ENCODE peak calls at places on chromosome X, in six cellular contexts. U, T, L, V, B and A are unnamed samples.

GRCh38 chrX:41350976-41351569 is 17.1 kb downstream of the DDX3X start:
- DNase-seq in U (no peak), T (peak), L (no peak), V (no peak), B (no peak), A (no peak)

GRCh38 chrX:112614640-112615039 is 65.1 kb downstream of the LHFPL1 start:
- DNase-seq in U (no peak), T (peak), L (no peak), V (no peak), B (no peak), A (no peak)

GRCh38 chrX:14010566-14010965 is 19.1 kb downstream of the GEMIN8 start:
- DNase-seq in U (no peak), T (no peak), L (no peak), V (no peak), B (no peak), A (no peak)

GRCh38 chrX:40098264-40099045 is 697 bp upstream of the BCOR start:
- DNase-seq in U (no peak), T (peak), L (peak), V (peak), B (peak), A (no peak)

GRCh38 chrX:44039556-44039955 is 66.4 kb upstream of the NDP start:
- DNase-seq in U (no peak), T (no peak), L (no peak), V (no peak), B (no peak), A (no peak)

GRCh38 chrX:24703185-24703494 is 9.4 kb downstream of the POLA1 start:
- DNase-seq in U (no peak), T (no peak), L (no peak), V (no peak), B (no peak), A (no peak)

GRCh38 chrX:154399527-154400368 is 1.6 kb downstream of the RPL10 start:
- DNase-seq in U (no peak), T (no peak), L (no peak), V (peak), B (peak), A (no peak)

GRCh38 chrX:150696264-150696789 is 3.1 kb downstream of the MTMR1 start:
- DNase-seq in U (no peak), T (no peak), L (no peak), V (no peak), B (peak), A (no peak)

GRCh38 chrX:47540754-47541538 is 20.1 kb upstream of the ARAF start:
- DNase-seq in U (peak), T (peak), L (peak), V (peak), B (peak), A (no peak)

GRCh38 chrX:1295550-1295949 is 26.9 kb downstream of the CSF2RA start:
- DNase-seq in U (no peak), T (no peak), L (no peak), V (no peak), B (no peak), A (no peak)

GRCh38 chrX:47218920-47219815 is 687 bp downstream of the CDK16 start:
- DNase-seq in U (no peak), T (no peak), L (no peak), V (no peak), B (peak), A (no peak)

GRCh38 chrX:361231-362145 is 25.2 kb downstream of the PPP2R3B start:
- DNase-seq in U (no peak), T (no peak), L (no peak), V (no peak), B (no peak), A (no peak)

GRCh38 chrX:74450803-74451449 is 29.6 kb downstream of the SLC16A2 start:
- DNase-seq in U (peak), T (peak), L (no peak), V (peak), B (no peak), A (peak)

GRCh38 chrX:53184836-53185235 is 40.2 kb downstream of the KDM5C start:
- DNase-seq in U (no peak), T (peak), L (no peak), V (peak), B (no peak), A (no peak)

GRCh38 chrX:39848900-39849299 is 248.9 kb downstream of the BCOR start:
- DNase-seq in U (no peak), T (peak), L (no peak), V (peak), B (no peak), A (no peak)

GRCh38 chrX:130079824-130080406 is 30.4 kb downstream of the ELF4 start:
- DNase-seq in U (peak), T (peak), L (peak), V (peak), B (peak), A (no peak)

GRCh38 chrX:23883737-23884354 is 23.9 kb downstream of the APOO start:
- DNase-seq in U (peak), T (peak), L (no peak), V (peak), B (no peak), A (no peak)

GRCh38 chrX:68261060-68261672 is 172.1 kb downstream of the OPHN1 start:
- DNase-seq in U (no peak), T (peak), L (no peak), V (peak), B (no peak), A (no peak)

GRCh38 chrX:40734956-40735317 is 405 bp downstream of the MED14 start:
- DNase-seq in U (no peak), T (peak), L (peak), V (peak), B (peak), A (no peak)

GRCh38 chrX:134725103-134725690 is 66.9 kb upstream of the PLAC1 start:
- DNase-seq in U (no peak), T (no peak), L (no peak), V (no peak), B (peak), A (no peak)

GRCh38 chrX:139446832-139447231 is 83.7 kb upstream of the F9 start:
- DNase-seq in U (no peak), T (no peak), L (no peak), V (no peak), B (no peak), A (no peak)

GRCh38 chrX:10904220-10904619 is 206.9 kb upstream of the HCCS start:
- DNase-seq in U (no peak), T (no peak), L (no peak), V (no peak), B (no peak), A (no peak)

GRCh38 chrX:134572816-134573682 is 85.2 kb downstream of the PLAC1 start:
- DNase-seq in U (peak), T (no peak), L (no peak), V (no peak), B (no peak), A (no peak)

GRCh38 chrX:56728752-56729151 is 291 bp upstream of the NBDY start:
- DNase-seq in U (no peak), T (peak), L (peak), V (peak), B (peak), A (no peak)

GRCh38 chrX:19751068-19751467 is 136.3 kb downstream of the SH3KBP1 start:
- DNase-seq in U (no peak), T (no peak), L (no peak), V (no peak), B (no peak), A (no peak)

GRCh38 chrX:1400731-1401471 is 9.0 kb upstream of the SLC25A6 start:
- DNase-seq in U (peak), T (no peak), L (no peak), V (no peak), B (no peak), A (no peak)

GRCh38 chrX:39821011-39821708 is 276.6 kb downstream of the BCOR start:
- DNase-seq in U (no peak), T (no peak), L (no peak), V (peak), B (peak), A (no peak)

GRCh38 chrX:11138498-11139390 is 27.6 kb downstream of the HCCS start:
- DNase-seq in U (no peak), T (no peak), L (no peak), V (no peak), B (no peak), A (no peak)

GRCh38 chrX:107729558-107730297 is 45.9 kb downstream of the TSC22D3 start:
- DNase-seq in U (no peak), T (peak), L (peak), V (no peak), B (peak), A (no peak)

GRCh38 chrX:147853701-147854100 is 58.0 kb upstream of the FMR1 start:
- DNase-seq in U (no peak), T (no peak), L (no peak), V (no peak), B (no peak), A (no peak)

DNA sequence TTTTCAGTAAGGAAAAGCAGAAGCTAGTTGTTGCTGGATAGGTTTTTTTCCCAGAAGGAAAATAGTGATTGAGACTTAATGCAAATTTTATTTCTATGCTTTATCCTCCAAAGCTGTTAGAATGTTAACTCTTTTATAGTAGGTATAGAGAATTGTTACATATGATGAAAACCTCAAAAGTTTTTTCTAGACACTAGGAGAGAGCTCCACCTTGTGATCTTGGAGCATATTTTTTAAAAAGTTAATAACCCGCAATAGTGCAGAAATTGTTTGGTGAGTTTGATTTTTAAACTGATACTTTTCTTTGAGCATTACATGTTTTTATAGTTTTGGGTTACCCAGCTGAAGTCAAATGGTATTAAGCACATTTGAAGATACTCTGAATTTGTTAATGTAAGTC is 56.5 kb downstream of the STAG2 start:
- DNase-seq in U (no peak), T (peak), L (no peak), V (peak), B (no peak), A (no peak)
- TF ChIP-seq CTCF in U (peak), T (no peak), L (no peak), V (peak), B (no peak), A (no peak)

GRCh38 chrX:125998432-125998831 is 167.7 kb downstream of the DCAF12L2 start:
- DNase-seq in U (no peak), T (peak), L (no peak), V (no peak), B (no peak), A (no peak)
- TF ChIP-seq CTCF in U (no peak), T (no peak), L (no peak), V (peak), B (no peak), A (no peak)

DNA sequence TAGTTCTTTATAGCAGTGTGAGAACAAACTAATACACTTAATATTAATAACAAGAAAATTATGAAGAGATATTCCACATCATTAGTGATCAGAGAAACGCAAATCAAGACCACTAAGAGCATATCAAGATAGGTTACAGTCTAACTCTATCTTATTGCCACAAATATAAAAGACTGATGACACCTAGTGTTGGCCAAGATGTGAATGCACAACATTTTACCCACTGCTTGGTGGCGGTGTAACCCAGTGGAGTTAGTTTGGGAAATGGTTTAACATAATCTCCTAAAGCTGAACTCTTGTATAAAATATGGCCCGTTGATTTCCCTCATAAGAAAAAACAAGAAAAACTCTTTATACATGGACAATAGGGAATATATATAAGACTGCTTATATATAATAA is 92.4 kb downstream of the SLITRK2 start:
- DNase-seq in U (no peak), T (no peak), L (no peak), V (no peak), B (no peak), A (no peak)
- TF ChIP-seq CTCF in U (no peak), T (no peak), L (no peak), V (no peak), B (no peak), A (no peak)

DNA sequence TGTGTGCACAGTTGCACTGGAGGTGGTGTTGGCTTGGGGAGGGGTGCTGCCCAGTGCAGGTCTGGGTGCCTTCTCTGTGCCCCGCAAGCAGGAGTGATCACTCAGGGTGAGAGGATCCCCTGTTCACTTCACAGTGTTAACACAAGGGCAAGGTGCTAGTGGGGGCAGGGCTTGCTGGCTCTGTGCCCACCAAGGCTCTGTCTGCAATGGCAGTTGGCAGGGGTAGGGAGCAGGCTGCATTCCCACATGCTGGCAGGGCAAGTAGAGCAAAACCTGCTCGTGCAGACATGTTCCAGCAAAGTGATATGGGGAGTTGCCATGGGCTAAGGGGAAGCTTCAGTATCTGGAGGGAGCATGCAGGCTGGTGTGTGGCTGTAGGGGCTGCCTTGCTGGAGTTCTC is 428.0 kb downstream of the ZNF674 start:
- DNase-seq in U (no peak), T (no peak), L (peak), V (no peak), B (no peak), A (no peak)
- TF ChIP-seq CTCF in U (no peak), T (no peak), L (no peak), V (no peak), B (no peak), A (no peak)

GRCh38 chrX:88560673-88561330 is 186.2 kb upstream of the CPXCR1 start:
- DNase-seq in U (no peak), T (no peak), L (no peak), V (no peak), B (no peak), A (no peak)
- TF ChIP-seq CTCF in U (no peak), T (no peak), L (no peak), V (no peak), B (no peak), A (no peak)

DNA sequence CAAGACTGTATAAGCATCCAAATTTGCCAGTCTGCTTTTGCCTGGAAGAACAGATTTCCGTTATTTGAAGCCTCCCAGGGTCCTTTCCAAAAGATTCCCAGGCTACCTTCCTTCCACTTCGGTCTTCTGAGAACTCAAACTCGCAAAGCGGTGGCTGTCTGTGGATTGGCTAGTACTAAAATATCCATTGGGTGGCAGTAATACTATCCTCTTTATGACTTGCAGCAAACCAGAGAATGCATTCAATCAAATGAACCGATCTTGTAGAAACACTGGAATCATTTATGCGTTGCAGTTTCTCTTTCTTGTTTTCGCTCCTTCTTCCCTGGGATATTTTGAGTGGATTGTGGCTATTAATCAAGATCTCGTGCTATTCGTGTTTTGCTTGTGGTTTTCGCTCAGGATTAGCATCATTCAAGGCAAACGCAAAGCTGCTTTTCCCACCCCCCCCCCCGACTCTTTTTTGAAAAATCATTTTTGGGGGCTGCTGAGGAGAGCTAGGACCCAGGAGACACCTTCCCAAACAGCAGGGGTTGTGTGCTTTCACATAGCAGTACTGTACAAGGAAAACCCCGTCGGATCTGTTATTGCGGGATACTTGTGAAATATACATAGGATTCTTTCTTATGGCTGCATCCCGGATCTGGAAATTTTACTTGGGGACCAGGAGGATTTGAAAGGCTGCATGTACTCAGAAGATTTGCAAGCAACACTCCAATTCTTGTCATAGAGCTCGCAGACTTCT is at the start of gene IL1RAPL1:
- DNase-seq in U (no peak), T (peak), L (peak), V (peak), B (peak), A (no peak)
- TF ChIP-seq CTCF in U (peak), T (peak), L (no peak), V (peak), B (no peak), A (no peak)

GRCh38 chrX:111445485-111445884 is 33.5 kb upstream of the DCX start:
- DNase-seq in U (peak), T (peak), L (no peak), V (peak), B (peak), A (no peak)
- TF ChIP-seq CTCF in U (peak), T (peak), L (peak), V (peak), B (peak), A (no peak)

GRCh38 chrX:119654112-119654531 is 38.8 kb downstream of the SEPTIN6 start:
- DNase-seq in U (no peak), T (peak), L (peak), V (peak), B (no peak), A (no peak)
- TF ChIP-seq CTCF in U (no peak), T (peak), L (no peak), V (peak), B (no peak), A (no peak)

GRCh38 chrX:38717871-38718270 is 83.4 kb upstream of the MID1IP1 start:
- DNase-seq in U (peak), T (peak), L (no peak), V (peak), B (peak), A (no peak)
- TF ChIP-seq CTCF in U (peak), T (peak), L (peak), V (peak), B (peak), A (no peak)

DNA sequence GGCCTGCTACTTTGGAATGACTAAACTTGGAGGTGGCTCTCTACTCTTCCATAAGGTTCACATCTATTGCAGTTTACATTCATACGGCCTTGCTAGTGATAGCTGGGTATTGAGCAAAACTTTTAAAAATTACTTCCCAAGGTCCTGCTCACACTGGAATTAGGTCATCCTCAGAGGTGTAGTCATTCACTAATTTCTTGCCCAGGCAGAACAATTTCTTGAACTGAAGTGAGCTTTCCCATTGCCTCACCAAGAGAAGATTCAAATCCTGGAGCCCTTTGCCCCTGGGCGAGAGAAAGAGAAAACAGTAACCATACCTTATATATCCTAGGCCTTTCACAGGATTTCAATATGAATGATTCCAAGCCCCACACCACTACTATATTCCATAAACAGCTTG is 109.2 kb downstream of the GUCY2F start:
- DNase-seq in U (no peak), T (no peak), L (no peak), V (no peak), B (no peak), A (no peak)
- TF ChIP-seq CTCF in U (no peak), T (no peak), L (no peak), V (no peak), B (no peak), A (no peak)